ENCODE peak calls at places on chromosomes 4 and X, in ten cellular contexts. V is cardiac fibroblast, D is activated B cell treated with CpG ODN at 0.5 μM for 24 hours, N is A549, K is kidney epithelial cell, P is neural progenitor cell, H is AG04450, X is left lung, Z is astrocyte of the cerebellum, R is cardiac muscle cell. F is an unnamed sample.

GRCh38 chr4:7779194-7779768 is 160.4 kb downstream of the AFAP1 start:
- DNase-seq in V (peak; percentile 49), D (no peak), N (no peak), K (no peak), P (peak; percentile 39), H (no peak), X (no peak), Z (no peak), R (peak; percentile 42), F (no peak)

GRCh38 chrX:130654409-130654970 is 248.5 kb downstream of the ENOX2 start:
- DNase-seq in V (peak; percentile 6), D (no peak), N (no peak), K (no peak), P (no peak), H (no peak), X (no peak), Z (no peak), R (no peak), F (no peak)

GRCh38 chr4:86838141-86838540 is 11.0 kb downstream of the SLC10A6 start:
- DNase-seq in V (no peak), D (no peak), N (no peak), K (no peak), P (no peak), H (no peak), X (no peak), Z (no peak), R (no peak), F (no peak)

GRCh38 chr4:189129044-189129443 is 811.6 kb upstream of the FRG1 start:
- DNase-seq in V (no peak), D (no peak), N (no peak), K (no peak), P (no peak), H (no peak), X (no peak), Z (no peak), R (no peak), F (no peak)

GRCh38 chr4:145960012-145960411 is 21.4 kb upstream of the ZNF827 start:
- DNase-seq in V (no peak), D (no peak), N (no peak), K (no peak), P (no peak), H (no peak), X (no peak), Z (no peak), R (no peak), F (no peak)

GRCh38 chrX:70079870-70080269 is 17.6 kb downstream of the OTUD6A start:
- DNase-seq in V (peak; percentile 14), D (no peak), N (no peak), K (no peak), P (no peak), H (no peak), X (no peak), Z (no peak), R (no peak), F (no peak)

GRCh38 chrX:53281321-53281822 is at the start of gene IQSEC2:
- DNase-seq in V (peak; percentile 82), D (no peak), N (peak; percentile 74), K (no peak), P (peak; percentile 61), H (peak; percentile 29), X (peak; percentile 89), Z (peak; percentile 57), R (peak; percentile 75), F (peak; percentile 56)

GRCh38 chrX:44937606-44938005 is 64.6 kb downstream of the KDM6A start:
- DNase-seq in V (no peak), D (no peak), N (no peak), K (peak; percentile 44), P (no peak), H (no peak), X (no peak), Z (no peak), R (no peak), F (no peak)

GRCh38 chrX:10484683-10485247 is 135.6 kb downstream of the MID1 start:
- DNase-seq in V (no peak), D (no peak), N (no peak), K (no peak), P (no peak), H (no peak), X (no peak), Z (no peak), R (no peak), F (no peak)

GRCh38 chrX:2402361-2402690 is 98.5 kb downstream of the DHRSX start:
- DNase-seq in V (no peak), D (no peak), N (no peak), K (no peak), P (peak; percentile 10), H (no peak), X (no peak), Z (no peak), R (no peak), F (no peak)

GRCh38 chr4:87559090-87559837 is 30.1 kb upstream of the SPARCL1 start:
- DNase-seq in V (no peak), D (no peak), N (no peak), K (no peak), P (peak; percentile 51), H (no peak), X (no peak), Z (no peak), R (peak; percentile 24), F (no peak)

GRCh38 chr4:172982151-172982590 is 186.4 kb upstream of the GALNT7 start:
- DNase-seq in V (peak; percentile 70), D (no peak), N (peak; percentile 17), K (peak; percentile 56), P (no peak), H (peak; percentile 58), X (no peak), Z (peak; percentile 78), R (no peak), F (no peak)

GRCh38 chr4:54001558-54002365 is 62.6 kb downstream of the CHIC2 start:
- DNase-seq in V (no peak), D (no peak), N (no peak), K (no peak), P (peak; percentile 83), H (no peak), X (no peak), Z (no peak), R (no peak), F (no peak)

GRCh38 chr4:88689877-88690276 is 7.8 kb downstream of the NAP1L5 start:
- DNase-seq in V (no peak), D (no peak), N (no peak), K (no peak), P (no peak), H (no peak), X (no peak), Z (no peak), R (no peak), F (no peak)

GRCh38 chr4:54657194-54657555 is 582 bp upstream of the KIT start:
- DNase-seq in V (no peak), D (no peak), N (no peak), K (no peak), P (peak; percentile 42), H (no peak), X (no peak), Z (no peak), R (peak; percentile 8), F (no peak)

GRCh38 chr4:127558489-127559407 is 74.0 kb upstream of the INTU start:
- DNase-seq in V (no peak), D (no peak), N (no peak), K (no peak), P (no peak), H (no peak), X (no peak), Z (no peak), R (no peak), F (no peak)

GRCh38 chr4:25020240-25020639 is 10.5 kb downstream of the LGI2 start:
- DNase-seq in V (peak; percentile 28), D (no peak), N (peak; percentile 16), K (no peak), P (no peak), H (no peak), X (no peak), Z (no peak), R (no peak), F (no peak)

GRCh38 chr4:119034276-119035008 is 101.2 kb upstream of the MYOZ2 start:
- DNase-seq in V (no peak), D (no peak), N (no peak), K (peak; percentile 9), P (no peak), H (no peak), X (no peak), Z (no peak), R (no peak), F (no peak)
- TF ChIP-seq CTCF in V (no peak), D (no peak), N (no peak), K (no peak), P (peak; percentile 11), H (no peak), X (no peak), Z (no peak), R (no peak), F (no peak)

GRCh38 chr4:102501176-102501634 is at the start of gene NFKB1:
- DNase-seq in V (peak; percentile 87), D (peak; percentile 76), N (no peak), K (peak; percentile 47), P (peak; percentile 90), H (peak; percentile 50), X (peak; percentile 94), Z (peak; percentile 49), R (peak; percentile 78), F (peak; percentile 66)
- TF ChIP-seq CTCF in V (no peak), D (no peak), N (no peak), K (no peak), P (peak; percentile 7), H (no peak), X (no peak), Z (no peak), R (no peak), F (no peak)

DNA sequence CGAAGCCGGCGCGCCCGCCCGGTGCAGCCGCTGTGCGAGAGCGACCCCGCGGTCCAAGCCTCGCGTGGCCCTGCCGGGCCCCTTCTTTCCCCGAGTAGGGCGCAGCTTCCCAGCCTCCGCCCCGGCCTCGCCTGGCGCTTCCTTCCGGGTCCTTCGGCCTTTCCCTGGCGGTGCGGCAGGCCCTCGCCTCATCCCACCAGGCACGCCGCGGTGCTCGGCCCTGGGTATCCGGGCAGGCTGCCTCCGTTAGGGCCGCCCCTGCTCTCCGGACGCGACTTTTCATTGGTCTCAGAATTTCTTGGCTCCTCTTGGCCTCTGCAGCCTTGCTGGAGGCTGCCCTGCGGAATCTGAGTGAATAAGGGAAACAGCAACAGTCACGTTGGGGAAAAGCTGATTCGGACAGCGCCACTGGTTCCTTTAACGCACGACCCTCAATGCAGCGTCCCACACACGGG is 429 bp downstream of the UVSSA start:
- DNase-seq in V (peak; percentile 93), D (no peak), N (peak; percentile 33), K (no peak), P (no peak), H (peak; percentile 55), X (peak; percentile 92), Z (peak; percentile 74), R (peak; percentile 82), F (peak; percentile 45)
- TF ChIP-seq CTCF in V (no peak), D (no peak), N (no peak), K (no peak), P (peak; percentile 9), H (no peak), X (no peak), Z (no peak), R (peak; percentile 3), F (no peak)

DNA sequence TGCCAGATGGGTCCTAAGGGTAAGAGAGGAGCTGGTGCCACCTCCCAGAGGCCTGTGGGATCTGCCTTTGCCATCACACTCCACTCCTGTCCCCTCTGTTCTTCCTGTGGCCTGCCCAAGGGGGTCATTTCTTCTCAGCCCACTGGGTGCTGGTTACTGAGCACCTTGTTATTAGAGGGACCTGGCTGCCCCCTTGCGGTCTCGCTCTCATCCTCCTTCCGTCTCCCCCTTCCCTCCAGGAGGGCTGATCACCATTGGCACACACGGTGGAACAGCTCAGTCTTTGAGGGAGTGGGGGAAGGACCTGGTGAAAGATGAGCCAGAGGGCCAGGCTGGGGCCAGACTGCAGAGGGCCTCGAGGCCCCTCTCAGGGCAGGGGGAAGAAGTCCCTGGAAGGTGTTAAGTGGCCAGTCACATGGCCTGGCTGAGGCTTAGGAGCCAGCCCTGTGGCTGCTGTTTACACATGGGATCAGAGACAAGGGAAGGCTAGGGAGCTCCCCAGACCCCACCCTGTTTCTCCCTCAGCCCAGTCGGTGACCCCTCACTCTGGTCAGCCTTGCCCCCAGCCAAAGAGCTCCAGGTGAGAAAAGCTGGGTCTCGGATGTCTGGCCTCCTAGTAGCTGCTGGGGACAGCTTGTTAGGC is 68.1 kb downstream of the MTMR1 start:
- DNase-seq in V (no peak), D (no peak), N (no peak), K (no peak), P (no peak), H (no peak), X (no peak), Z (no peak), R (peak; percentile 28), F (no peak)
- TF ChIP-seq CTCF in V (no peak), D (no peak), N (no peak), K (no peak), P (no peak), H (no peak), X (no peak), Z (no peak), R (no peak), F (no peak)

F was measured in mesothelial cell of epicardium.